ENCODE peak calls at places on chromosomes 7 and 10, in five cellular contexts. V, G, E, C and K are unnamed samples.

GRCh38 chr10:1149793-1150637 is 93.8 kb downstream of the WDR37 start:
- DNase-seq in V (no peak), G (no peak), E (peak), C (no peak), K (peak)

GRCh38 chr10:113765910-113766309 is 14.4 kb downstream of the PLEKHS1 start:
- DNase-seq in V (no peak), G (no peak), E (no peak), C (no peak), K (no peak)

GRCh38 chr10:121594623-121595320 is 3.5 kb downstream of the FGFR2 start:
- DNase-seq in V (peak), G (no peak), E (no peak), C (no peak), K (no peak)

GRCh38 chr10:118969014-118969413 is 60.5 kb upstream of the NANOS1 start:
- DNase-seq in V (no peak), G (no peak), E (no peak), C (no peak), K (no peak)

GRCh38 chr7:131899271-131900030 is 343.0 kb upstream of the PODXL start:
- DNase-seq in V (peak), G (no peak), E (no peak), C (no peak), K (no peak)

GRCh38 chr7:43855176-43855575 is 14.1 kb downstream of the MRPS24 start:
- DNase-seq in V (no peak), G (no peak), E (no peak), C (no peak), K (no peak)

GRCh38 chr7:157854066-157854891 is 517.5 kb downstream of the DNAJB6 start:
- DNase-seq in V (no peak), G (peak), E (peak), C (no peak), K (no peak)

GRCh38 chr7:130669051-130669700 is 628 bp upstream of the COPG2 start:
- DNase-seq in V (no peak), G (no peak), E (peak), C (no peak), K (no peak)

GRCh38 chr10:97687785-97688781 is 1.0 kb upstream of the AVPI1 start:
- DNase-seq in V (peak), G (no peak), E (peak), C (no peak), K (no peak)

GRCh38 chr10:11260136-11260535 is 242.5 kb downstream of the CELF2 start:
- DNase-seq in V (no peak), G (no peak), E (no peak), C (no peak), K (no peak)